ENCODE peak calls at places on chromosomes 11 and 22, in four cellular contexts. T, G, Z and J are unnamed samples.
A peak's percentile ranks its signal among the peaks of the same experiment; 100 is the strongest.

GRCh38 chr11:92707173-92707619 is 262.3 kb upstream of the MTNR1B start:
- DNase-seq in T (no peak), G (peak; percentile 98), Z (no peak), J (no peak)

GRCh38 chr11:102478660-102479245 is 26.2 kb upstream of the TMEM123 start:
- DNase-seq in T (no peak), G (no peak), Z (no peak), J (no peak)

GRCh38 chr22:41074466-41074865 is 17.9 kb upstream of the EP300 start:
- DNase-seq in T (no peak), G (no peak), Z (no peak), J (no peak)

GRCh38 chr11:123060265-123061000 is 1.5 kb downstream of the HSPA8 start:
- DNase-seq in T (no peak), G (no peak), Z (no peak), J (no peak)

GRCh38 chr22:43857367-43857766 is 4.9 kb downstream of the SULT4A1 start:
- DNase-seq in T (no peak), G (no peak), Z (no peak), J (no peak)

GRCh38 chr11:57301711-57302423 is 22.9 kb downstream of the TNKS1BP1 start:
- DNase-seq in T (no peak), G (no peak), Z (no peak), J (no peak)

GRCh38 chr22:38260760-38261477 is 11.9 kb downstream of the TMEM184B start:
- DNase-seq in T (no peak), G (no peak), Z (no peak), J (no peak)

GRCh38 chr11:68145120-68145866 is 24.1 kb upstream of the CHKA start:
- DNase-seq in T (no peak), G (peak; percentile 58), Z (no peak), J (no peak)

GRCh38 chr22:24200616-24201212 is 19.4 kb downstream of the SUSD2 start:
- DNase-seq in T (no peak), G (peak; percentile 74), Z (peak; percentile 68), J (peak; percentile 48)

GRCh38 chr11:129894281-129895125 is 875 bp downstream of the NFRKB start:
- DNase-seq in T (no peak), G (peak; percentile 27), Z (peak; percentile 4), J (no peak)

GRCh38 chr11:134086376-134086775 is 17.5 kb downstream of the JAM3 start:
- DNase-seq in T (no peak), G (no peak), Z (no peak), J (no peak)

GRCh38 chr22:45577746-45578523 is 75.3 kb downstream of the FBLN1 start:
- DNase-seq in T (peak; percentile 77), G (peak; percentile 58), Z (peak; percentile 69), J (peak; percentile 65)

GRCh38 chr11:127074151-127074761 is 73.7 kb upstream of the KIRREL3 start:
- DNase-seq in T (no peak), G (peak; percentile 3), Z (peak; percentile 71), J (peak; percentile 9)

GRCh38 chr22:32023251-32023827 is 19.7 kb upstream of the SLC5A1 start:
- DNase-seq in T (no peak), G (peak; percentile 80), Z (no peak), J (no peak)

GRCh38 chr11:11189501-11189900 is 163.5 kb downstream of the CSNK2A3 start:
- DNase-seq in T (no peak), G (no peak), Z (no peak), J (no peak)
- TF ChIP-seq CTCF in T (no peak), G (no peak), Z (no peak), J (no peak)

DNA sequence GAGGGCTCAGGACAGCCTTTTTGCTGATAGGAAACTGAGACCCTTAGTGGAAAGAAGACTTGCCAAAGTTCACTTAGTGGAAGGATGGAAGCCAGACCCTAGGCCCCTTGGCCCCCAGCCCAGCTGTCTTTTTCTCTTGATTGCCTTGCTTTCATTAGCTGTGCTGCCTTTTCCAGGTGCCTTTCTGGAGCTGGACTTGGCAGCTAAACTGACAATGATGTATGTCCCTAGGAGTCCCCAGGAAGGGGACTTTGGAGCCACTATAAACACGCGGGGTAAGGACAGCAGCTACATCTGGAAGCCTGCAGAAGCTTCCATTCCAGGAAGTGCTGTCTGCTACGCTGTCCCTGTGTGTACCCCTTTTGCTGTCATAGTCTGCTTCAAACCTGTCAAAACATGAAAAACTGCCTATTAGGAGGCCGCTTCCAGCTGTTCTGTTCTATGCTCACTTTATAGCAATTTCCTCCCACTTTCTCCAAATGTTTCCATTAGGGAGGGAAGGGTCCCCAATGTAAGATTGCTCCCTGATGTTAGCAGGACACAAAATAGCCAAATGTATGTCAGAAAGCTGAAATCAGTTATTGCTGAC is 153.3 kb upstream of the RAG2 start:
- DNase-seq in T (no peak), G (no peak), Z (no peak), J (no peak)
- TF ChIP-seq CTCF in T (no peak), G (no peak), Z (no peak), J (no peak)

DNA sequence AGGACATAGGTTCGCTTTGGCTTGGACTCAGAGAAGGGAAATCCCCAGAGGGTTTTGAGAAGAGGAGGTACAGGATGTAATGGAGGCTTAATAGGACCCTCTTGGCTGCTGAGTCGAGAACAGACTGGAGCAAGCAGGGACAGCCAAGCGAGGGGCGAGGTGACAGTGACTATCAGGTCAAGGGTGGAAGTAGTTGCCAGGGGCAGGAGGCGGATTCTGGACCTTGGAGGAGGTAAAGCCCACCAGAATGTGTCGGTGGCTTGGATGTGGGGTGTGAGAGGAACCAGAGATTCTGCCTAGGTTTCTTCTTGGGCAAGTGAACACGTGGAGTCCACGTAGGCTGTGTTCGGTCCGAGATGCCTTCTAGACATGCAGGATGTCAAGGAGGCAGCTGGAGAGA is 4.4 kb downstream of the TRMT112 start:
- DNase-seq in T (no peak), G (no peak), Z (no peak), J (no peak)
- TF ChIP-seq CTCF in T (no peak), G (no peak), Z (no peak), J (no peak)

DNA sequence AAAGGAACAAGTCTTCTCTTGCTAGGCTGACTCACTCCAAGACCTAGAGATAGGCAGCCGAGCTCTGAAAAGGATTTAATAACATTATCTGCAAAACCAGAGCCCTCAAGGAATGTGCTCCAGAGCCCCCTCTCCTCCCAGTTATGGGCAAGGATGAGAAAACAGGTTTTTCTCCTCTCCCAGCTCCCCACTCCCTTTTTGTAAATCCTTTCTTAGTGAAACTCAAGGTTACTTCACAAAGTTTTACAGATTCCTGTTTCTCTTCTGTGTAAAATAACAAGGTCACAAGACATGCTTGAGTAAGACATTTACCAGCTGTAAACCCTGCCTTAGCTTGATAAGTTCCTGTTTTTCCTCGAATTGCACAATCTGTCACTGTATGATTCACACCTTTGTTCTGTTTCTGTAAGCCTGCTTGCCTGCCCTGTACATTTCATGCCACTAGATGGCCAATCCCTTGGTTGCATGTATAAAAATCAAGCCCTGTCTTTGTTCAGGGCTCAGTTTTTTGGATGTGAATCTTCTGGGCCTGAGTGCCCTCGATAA is 489.4 kb downstream of the KCNA4 start:
- DNase-seq in T (no peak), G (peak; percentile 96), Z (peak; percentile 3), J (peak; percentile 79)
- TF ChIP-seq CTCF in T (peak; percentile 52), G (peak; percentile 69), Z (peak; percentile 26), J (peak; percentile 82)

GRCh38 chr11:72222907-72223614 is 1.5 kb upstream of the INPPL1 start:
- DNase-seq in T (peak; percentile 96), G (peak; percentile 75), Z (peak; percentile 81), J (peak; percentile 83)
- TF ChIP-seq CTCF in T (peak; percentile 66), G (peak; percentile 42), Z (peak; percentile 71), J (peak; percentile 30)

DNA sequence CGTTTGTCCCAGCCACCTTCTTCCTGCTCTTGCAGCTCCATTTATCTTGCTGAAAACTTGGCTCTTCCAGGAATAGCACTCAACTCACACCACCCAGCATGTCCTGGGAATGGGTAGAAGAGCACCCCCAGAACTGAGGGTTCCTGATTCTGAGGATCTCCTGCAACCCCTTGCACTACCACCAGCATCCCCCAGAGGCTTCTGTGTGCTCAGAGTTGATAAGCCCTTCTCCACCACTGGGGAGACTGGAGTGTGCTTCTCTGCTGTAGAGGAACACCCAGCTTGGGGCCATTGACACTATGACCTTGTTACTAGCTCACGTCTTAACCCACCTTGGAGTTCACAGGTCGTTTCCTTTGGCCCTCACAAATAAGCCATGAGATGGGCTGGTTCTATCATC is 121.0 kb downstream of the GRIK4 start:
- DNase-seq in T (no peak), G (no peak), Z (no peak), J (no peak)
- TF ChIP-seq CTCF in T (no peak), G (no peak), Z (peak; percentile 46), J (peak; percentile 52)